ENCODE peak calls at places on chromosome X, in eight cellular contexts. U, C, B, T, F, N, P and E are unnamed samples.

GRCh38 chrX:28901637-28902036 is 314.4 kb downstream of the IL1RAPL1 start:
- DNase-seq in P (no peak), F (peak), B (no peak), C (no peak), N (no peak), U (peak), T (no peak), E (no peak)

GRCh38 chrX:101362116-101362515 is 13.6 kb upstream of the TIMM8A start:
- DNase-seq in P (no peak), N (no peak), U (no peak), C (no peak), T (no peak), B (no peak), F (no peak), E (no peak)

GRCh38 chrX:15500497-15500966 is at the start of gene BMX:
- DNase-seq in P (no peak), T (no peak), C (peak), U (no peak), F (no peak), N (no peak), B (no peak), E (no peak)

GRCh38 chrX:24658421-24658820 is 11.3 kb upstream of the PCYT1B start:
- DNase-seq in B (no peak), T (no peak), F (no peak), C (no peak), U (no peak), N (no peak), P (no peak), E (no peak)

GRCh38 chrX:107565916-107566602 is 62.3 kb upstream of the PRPS1 start:
- DNase-seq in U (peak), P (peak), B (no peak), T (peak), C (no peak), N (peak), F (peak), E (peak)

GRCh38 chrX:104913348-104913747 is 307.1 kb downstream of the TEX13A start:
- DNase-seq in U (peak), N (no peak), B (no peak), F (peak), P (no peak), T (peak), C (no peak), E (no peak)

GRCh38 chrX:120753413-120754251 is 122.0 kb downstream of the CT47B1 start:
- DNase-seq in F (no peak), P (peak), U (no peak), T (no peak), B (no peak), N (no peak), C (no peak), E (no peak)

GRCh38 chrX:49760288-49760885 is 64.6 kb upstream of the PAGE1 start:
- DNase-seq in B (no peak), C (no peak), F (no peak), T (no peak), U (no peak), N (no peak), P (no peak), E (no peak)

GRCh38 chrX:111365770-111366325 is 46.1 kb downstream of the DCX start:
- DNase-seq in T (no peak), N (no peak), B (no peak), F (no peak), C (no peak), P (no peak), U (no peak), E (no peak)
- TF ChIP-seq CTCF in T (no peak), N (no peak), B (no peak), F (no peak), C (no peak), P (no peak), U (no peak), E (no peak)

GRCh38 chrX:134999469-134999868 is 8.7 kb downstream of the SMIM10 start:
- DNase-seq in C (no peak), T (peak), U (peak), N (no peak), P (peak), F (peak), B (no peak), E (no peak)
- TF ChIP-seq CTCF in C (peak), T (peak), U (peak), N (peak), P (peak), F (peak), B (peak), E (peak)

GRCh38 chrX:150254909-150255308 is 108.2 kb upstream of the MAMLD1 start:
- DNase-seq in F (no peak), C (no peak), U (no peak), N (no peak), T (no peak), P (no peak), B (no peak), E (no peak)
- TF ChIP-seq CTCF in F (no peak), C (no peak), U (no peak), N (no peak), T (no peak), P (no peak), B (no peak), E (no peak)

DNA sequence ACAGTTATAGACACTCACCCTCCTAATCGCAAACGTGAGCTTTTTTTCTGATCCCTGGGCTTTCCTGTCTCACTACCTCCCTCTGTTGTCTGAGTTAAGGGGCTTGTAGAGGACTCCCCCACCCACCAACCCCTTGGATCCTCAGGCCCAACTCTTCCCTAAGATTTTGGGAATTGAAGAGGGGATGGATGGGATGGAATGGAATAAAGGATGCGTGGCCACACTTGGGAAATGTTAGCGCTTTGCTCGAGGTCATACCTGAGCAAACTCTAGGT is 1.5 kb downstream of the CNKSR2 start:
- DNase-seq in C (no peak), F (no peak), U (no peak), B (no peak), T (peak), P (no peak), N (no peak), E (no peak)
- TF ChIP-seq CTCF in C (no peak), F (no peak), U (no peak), B (no peak), T (no peak), P (no peak), N (no peak), E (peak)

DNA sequence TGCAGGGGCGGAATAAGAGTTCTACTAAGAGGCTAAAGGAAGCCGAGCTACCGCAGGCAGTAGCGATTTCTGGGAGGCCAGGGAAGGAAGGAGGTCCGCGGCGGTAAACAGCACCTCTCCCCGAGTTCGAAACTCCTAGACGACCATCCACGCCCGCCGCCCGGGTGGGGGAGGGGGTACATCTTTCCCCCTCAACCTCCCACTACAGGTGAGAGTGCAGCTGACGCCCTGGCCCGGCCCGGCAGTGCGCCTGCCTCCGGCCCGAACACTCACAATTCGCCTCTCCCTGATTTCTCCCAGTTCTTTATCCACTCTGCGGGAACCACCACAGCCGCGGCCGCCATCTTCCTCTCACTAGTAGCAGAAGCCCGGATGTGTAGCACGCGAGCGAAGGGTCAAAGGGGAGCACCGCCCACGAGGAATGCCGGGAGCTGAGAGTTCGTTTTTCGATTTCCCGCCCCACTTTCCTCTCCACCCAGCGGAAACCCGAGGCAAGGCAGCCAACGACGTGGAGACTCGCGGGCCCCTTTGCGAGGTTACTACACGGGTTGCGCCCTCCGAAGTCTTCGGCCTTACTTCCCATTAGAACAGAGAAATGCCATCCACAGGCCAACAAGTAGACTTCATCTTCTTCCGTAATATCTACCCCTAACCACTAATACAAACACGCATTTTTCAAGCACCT is at the start of gene THOC2:
- DNase-seq in P (peak), N (peak), T (peak), C (peak), U (peak), F (peak), B (peak), E (peak)
- TF ChIP-seq CTCF in P (peak), N (no peak), T (no peak), C (peak), U (peak), F (peak), B (peak), E (peak)

DNA sequence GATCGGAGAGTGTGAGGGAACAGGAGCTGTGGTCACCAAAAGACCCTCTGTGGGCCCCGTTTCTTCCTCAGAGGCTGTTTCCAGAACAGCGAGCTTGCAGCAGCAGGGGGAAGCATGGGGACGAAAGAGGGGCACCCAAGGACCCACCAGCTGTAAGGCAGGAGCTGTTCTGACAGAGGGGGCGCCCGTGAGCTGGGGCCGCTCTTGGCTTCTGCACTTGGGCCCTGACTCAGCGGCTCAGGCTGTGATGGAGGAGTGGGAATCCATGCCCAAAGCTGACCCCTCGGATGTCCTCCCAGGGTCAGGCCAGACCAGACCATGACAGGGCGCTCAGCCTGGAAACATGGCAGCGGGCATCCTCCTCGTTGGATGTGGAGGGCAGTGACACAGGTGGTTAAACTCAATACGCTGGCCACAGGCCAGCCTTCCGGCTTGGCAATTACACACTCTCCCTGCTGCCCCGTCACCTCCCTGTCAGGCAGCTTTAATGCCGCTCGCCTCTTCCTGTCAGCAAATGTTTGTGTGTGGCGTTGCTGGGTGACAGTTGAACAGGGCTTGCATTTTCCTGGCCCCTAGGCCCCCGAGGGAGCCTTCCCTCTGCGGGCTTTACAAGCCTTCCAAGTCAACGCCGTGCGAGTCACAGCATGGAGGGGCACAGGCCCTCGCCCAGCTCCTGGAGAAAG is 620.2 kb downstream of the BCOR start:
- DNase-seq in P (peak), N (peak), C (peak), T (no peak), F (peak), U (peak), B (no peak), E (peak)
- TF ChIP-seq CTCF in P (peak), N (no peak), C (peak), T (no peak), F (no peak), U (peak), B (no peak), E (peak)

GRCh38 chrX:139932901-139933796 is at the start of gene ATP11C:
- DNase-seq in F (peak), N (peak), P (peak), U (peak), C (peak), T (peak), B (peak), E (peak)
- TF ChIP-seq CTCF in F (no peak), N (no peak), P (no peak), U (no peak), C (no peak), T (peak), B (peak), E (no peak)

GRCh38 chrX:69031181-69031580 is 134.1 kb downstream of the PJA1 start:
- DNase-seq in U (peak), B (no peak), N (peak), T (no peak), P (no peak), F (no peak), C (no peak), E (no peak)
- TF ChIP-seq CTCF in U (peak), B (no peak), N (no peak), T (no peak), P (no peak), F (no peak), C (no peak), E (peak)

GRCh38 chrX:30864383-30864785 is 24.7 kb downstream of the TAB3 start:
- DNase-seq in N (no peak), P (no peak), T (no peak), F (no peak), C (no peak), U (no peak), B (no peak), E (no peak)

GRCh38 chrX:30870572-30870971 is 18.5 kb downstream of the TAB3 start:
- DNase-seq in B (no peak), N (no peak), C (no peak), T (no peak), P (no peak), F (no peak), U (no peak), E (no peak)

GRCh38 chrX:30865612-30866011 is 23.4 kb downstream of the TAB3 start:
- DNase-seq in P (no peak), C (no peak), F (no peak), N (no peak), U (no peak), B (no peak), T (no peak), E (no peak)

GRCh38 chrX:30863969-30864368 is 25.1 kb downstream of the TAB3 start:
- DNase-seq in N (no peak), P (no peak), U (no peak), B (no peak), F (no peak), C (no peak), T (no peak), E (no peak)

GRCh38 chrX:30865020-30865419 is 24.0 kb downstream of the TAB3 start:
- DNase-seq in N (peak), F (no peak), C (no peak), U (peak), B (no peak), P (peak), T (peak), E (no peak)
- TF ChIP-seq CTCF in N (no peak), F (no peak), C (peak), U (peak), B (no peak), P (peak), T (peak), E (no peak)